ENCODE peak calls at places on chromosomes 4 and X, in eight cellular contexts. Z is HAP-1, P is GM06990, U is GM04504, X is RPMI7951, V is right cardiac atrium, H is left ventricle myocardium inferior, M is upper lobe of right lung. R is an unnamed sample.

GRCh38 chrX:74179071-74179470 is 124.9 kb upstream of the ZCCHC13 start:
- DNase-seq in Z (no peak), P (no peak), U (peak; percentile 12), X (peak; percentile 24), V (no peak), H (no peak), M (no peak), R (no peak)

GRCh38 chr4:182688081-182688480 is 229.1 kb downstream of the DCTD start:
- DNase-seq in Z (no peak), P (no peak), U (no peak), X (no peak), V (no peak), H (no peak), M (no peak), R (no peak)

GRCh38 chr4:178958725-178959440 is 1516.6 kb upstream of the AGA start:
- DNase-seq in Z (no peak), P (no peak), U (no peak), X (no peak), V (no peak), H (no peak), M (no peak), R (no peak)

GRCh38 chrX:99301990-99302389 is 1108.1 kb downstream of the PCDH19 start:
- DNase-seq in Z (peak; percentile 43), P (no peak), U (no peak), X (no peak), V (no peak), H (no peak), M (no peak), R (no peak)

GRCh38 chr4:161522031-161522430 is 641.8 kb downstream of the FSTL5 start:
- DNase-seq in Z (no peak), P (no peak), U (no peak), X (peak; percentile 2), V (no peak), H (no peak), M (no peak), R (no peak)

GRCh38 chr4:38980903-38981676 is 51.1 kb downstream of the TMEM156 start:
- DNase-seq in Z (no peak), P (peak; percentile 34), U (peak; percentile 73), X (peak; percentile 79), V (no peak), H (no peak), M (no peak), R (no peak)

GRCh38 chr4:168486961-168487820 is 6.9 kb upstream of the DDX60L start:
- DNase-seq in Z (no peak), P (no peak), U (no peak), X (peak; percentile 68), V (no peak), H (no peak), M (no peak), R (no peak)

GRCh38 chrX:107776649-107777535 is 641 bp upstream of the NCBP2L start:
- DNase-seq in Z (peak; percentile 88), P (no peak), U (peak; percentile 64), X (peak; percentile 76), V (peak; percentile 79), H (peak; percentile 67), M (peak; percentile 81), R (peak; percentile 57)

GRCh38 chr4:146439999-146440398 is 81.7 kb downstream of the SLC10A7 start:
- DNase-seq in Z (no peak), P (no peak), U (no peak), X (no peak), V (no peak), H (no peak), M (no peak), R (no peak)

GRCh38 chrX:26262121-26262523 is 46.2 kb downstream of the MAGEB5 start:
- DNase-seq in Z (no peak), P (no peak), U (no peak), X (peak; percentile 26), V (no peak), H (no peak), M (no peak), R (no peak)